ENCODE peak calls at places on chromosomes 13 and 19, in nine cellular contexts. G is lung; B is right atrium auricular region; Q is IMR-90; H is CD8-positive, alpha-beta T cell; N is thoracic aorta; X is K562; W is astrocyte; J is breast epithelium. P is an unnamed sample.

GRCh38 chr13:46721054-46721453 is 75.9 kb downstream of the ESD start:
- DNase-seq in H (peak; percentile 1), B (no peak), W (no peak), Q (peak; percentile 53), G (no peak), N (no peak), X (peak; percentile 13), J (no peak), P (peak; percentile 52)

GRCh38 chr19:45595814-45596213 is 6.2 kb downstream of the GPR4 start:
- DNase-seq in N (no peak), J (no peak), X (no peak), B (no peak), H (no peak), W (no peak), G (no peak), Q (peak; percentile 43), P (no peak)

GRCh38 chr13:44243198-44243852 is 130.3 kb upstream of the SERP2 start:
- DNase-seq in N (no peak), J (peak; percentile 45), B (peak; percentile 56), W (peak; percentile 96), H (no peak), Q (peak; percentile 74), G (no peak), X (peak; percentile 75), P (peak; percentile 80)

GRCh38 chr13:98675837-98676236 is 76.6 kb downstream of the SLC15A1 start:
- DNase-seq in G (no peak), J (no peak), W (no peak), X (no peak), Q (no peak), N (no peak), H (no peak), B (no peak), P (no peak)

GRCh38 chr19:49016067-49016839 is 638 bp downstream of the LHB start:
- DNase-seq in Q (no peak), G (no peak), X (no peak), H (no peak), B (no peak), J (no peak), N (no peak), W (no peak), P (no peak)

GRCh38 chr13:112187527-112188297 is 120.8 kb downstream of the SOX1 start:
- DNase-seq in H (no peak), X (no peak), G (no peak), J (no peak), W (no peak), N (no peak), B (no peak), Q (no peak), P (no peak)

GRCh38 chr19:54803410-54803809 is at the start of gene KIR2DL4:
- DNase-seq in N (no peak), Q (no peak), H (no peak), B (no peak), J (no peak), X (no peak), W (no peak), G (no peak), P (no peak)

GRCh38 chr19:44684892-44685847 is 13.8 kb upstream of the CEACAM16 start:
- DNase-seq in W (peak; percentile 96), N (peak; percentile 38), H (no peak), Q (peak; percentile 97), J (no peak), X (peak; percentile 47), B (peak; percentile 79), G (peak; percentile 65), P (no peak)

GRCh38 chr13:109180905-109181425 is 551.6 kb downstream of the MYO16 start:
- DNase-seq in X (no peak), H (no peak), J (no peak), B (no peak), W (peak; percentile 95), Q (peak; percentile 90), G (no peak), N (no peak), P (no peak)

GRCh38 chr19:46713781-46714522 is 3.0 kb downstream of the PRKD2 start:
- DNase-seq in N (peak; percentile 76), X (peak; percentile 94), Q (peak; percentile 63), W (peak; percentile 66), B (peak; percentile 94), G (peak; percentile 96), H (peak; percentile 34), J (peak; percentile 96), P (peak; percentile 79)

GRCh38 chr13:50444726-50445125 is 398.8 kb downstream of the DLEU7 start:
- DNase-seq in B (no peak), W (peak; percentile 66), H (no peak), Q (no peak), X (no peak), G (no peak), N (no peak), J (no peak), P (no peak)

GRCh38 chr13:87671031-87671823 is at the start of gene SLITRK5:
- DNase-seq in J (no peak), G (peak; percentile 69), N (no peak), B (peak; percentile 80), W (peak; percentile 42), Q (peak; percentile 16), H (no peak), X (peak; percentile 4), P (peak; percentile 90)

GRCh38 chr13:34942732-34943674 is 933 bp downstream of the NBEA start:
- DNase-seq in H (peak; percentile 0), X (no peak), Q (no peak), N (no peak), G (no peak), W (no peak), B (no peak), J (no peak), P (peak; percentile 67)

GRCh38 chr13:21668665-21669599 is 1.9 kb upstream of the FGF9 start:
- DNase-seq in Q (peak; percentile 69), J (no peak), H (peak; percentile 22), X (no peak), B (no peak), W (peak; percentile 36), N (no peak), G (no peak), P (no peak)

DNA sequence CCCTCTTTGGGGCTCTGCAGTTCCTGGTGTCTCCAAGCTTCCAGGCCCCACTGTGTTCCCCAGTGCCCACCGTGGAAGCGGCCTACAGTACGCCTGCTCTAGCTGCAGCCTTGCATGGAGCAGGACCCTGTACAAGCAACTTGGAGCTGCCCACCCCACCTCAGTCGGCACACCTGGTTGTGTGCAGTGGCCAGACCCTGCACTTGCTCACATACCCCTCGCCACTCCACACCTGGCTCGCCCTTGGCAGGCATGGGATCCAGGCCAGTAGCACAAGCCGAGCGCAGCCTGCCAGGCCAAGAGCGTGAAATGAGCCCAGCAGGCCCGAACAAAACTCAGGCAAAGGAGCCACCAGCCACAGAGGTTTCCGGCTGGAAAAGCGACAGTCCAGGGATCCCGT is 36.4 kb downstream of the ANKRD27 start:
- DNase-seq in B (no peak), X (no peak), H (no peak), G (no peak), Q (no peak), W (no peak), N (no peak), J (no peak), P (no peak)
- H3K36me3 ChIP-seq in B (peaks cover 75% of the 10 kb centered on the region), X (peaks cover 84% of the 10 kb centered on the region), H (peaks cover 15% of the 10 kb centered on the region), G (peaks cover 35% of the 10 kb centered on the region), Q (peaks cover 57% of the 10 kb centered on the region), W (peaks cover 31% of the 10 kb centered on the region), N (peaks cover 43% of the 10 kb centered on the region), J (peaks cover 14% of the 10 kb centered on the region), P (peaks cover 21% of the 10 kb centered on the region)

GRCh38 chr13:30904043-30904442 is 2.0 kb upstream of the MEDAG start:
- DNase-seq in N (no peak), G (no peak), X (no peak), B (no peak), W (no peak), Q (peak; percentile 52), J (no peak), H (no peak), P (no peak)
- H3K4me1 ChIP-seq in N (peaks cover 54% of the 10 kb centered on the region), G (no peaks in the 10 kb centered on the region), X (no peaks in the 10 kb centered on the region), B (peaks cover 43% of the 10 kb centered on the region), W (peaks cover 42% of the 10 kb centered on the region), Q (peaks cover 28% of the 10 kb centered on the region), J (peaks cover 7% of the 10 kb centered on the region), H (no peaks in the 10 kb centered on the region), P (peaks cover 8% of the 10 kb centered on the region)

GRCh38 chr19:58400916-58401824 is 5.7 kb downstream of the RNF225 start:
- DNase-seq in G (peak; percentile 98), J (peak; percentile 100), Q (peak; percentile 99), B (peak; percentile 99), W (peak; percentile 96), X (peak; percentile 99), H (peak; percentile 97), N (peak; percentile 97), P (peak; percentile 99)
- TF ChIP-seq CTCF in G (no peak), J (no peak), Q (no peak), B (no peak), W (no peak), X (no peak), H (no peak), N (no peak), P (no peak)

GRCh38 chr19:3621689-3622088 is 4.9 kb downstream of the CACTIN start:
- DNase-seq in G (no peak), B (no peak), W (no peak), Q (no peak), J (no peak), N (no peak), H (no peak), X (no peak), P (no peak)

GRCh38 chr19:3623716-3624115 is 2.9 kb downstream of the CACTIN start:
- DNase-seq in B (no peak), H (no peak), G (no peak), J (no peak), Q (no peak), W (no peak), N (no peak), X (no peak), P (no peak)

GRCh38 chr19:3620817-3621547 is 5.6 kb downstream of the CACTIN start:
- DNase-seq in G (no peak), Q (no peak), W (no peak), X (no peak), B (no peak), J (no peak), N (no peak), H (no peak), P (no peak)

GRCh38 chr19:3620145-3620816 is 6.3 kb downstream of the CACTIN start:
- DNase-seq in B (no peak), X (no peak), Q (no peak), G (no peak), N (no peak), J (no peak), W (no peak), H (no peak), P (no peak)

GRCh38 chr19:3622224-3622623 is 4.4 kb downstream of the CACTIN start:
- DNase-seq in H (no peak), G (no peak), Q (no peak), W (no peak), N (no peak), B (no peak), J (no peak), X (no peak), P (no peak)
- H3K36me3 ChIP-seq in H (no peaks in the 10 kb centered on the region), G (no peaks in the 10 kb centered on the region), Q (peaks cover 24% of the 10 kb centered on the region), W (no peaks in the 10 kb centered on the region), N (peaks cover 16% of the 10 kb centered on the region), B (peaks cover 28% of the 10 kb centered on the region), J (no peaks in the 10 kb centered on the region), X (peaks cover 65% of the 10 kb centered on the region), P (peaks cover 30% of the 10 kb centered on the region)

GRCh38 chr19:40601061-40601973 is at the start of gene LTBP4:
- DNase-seq in W (no peak), H (no peak), N (no peak), J (no peak), G (peak; percentile 50), Q (no peak), B (no peak), X (peak; percentile 76), P (peak; percentile 57)
- H3K4me1 ChIP-seq in W (peaks cover 53% of the 10 kb centered on the region), H (peaks cover 82% of the 10 kb centered on the region), N (peaks cover 68% of the 10 kb centered on the region), J (peaks cover 17% of the 10 kb centered on the region), G (peaks cover 4% of the 10 kb centered on the region), Q (peaks cover 22% of the 10 kb centered on the region), B (peaks cover 95% of the 10 kb centered on the region), X (peaks cover 94% of the 10 kb centered on the region), P (peaks cover 13% of the 10 kb centered on the region)

P was measured in BE2C.